ENCODE peak calls at places on chromosomes 16 and 17, in nine cellular contexts. W, Z, S, T, R, C, L, P and V are unnamed samples.

GRCh38 chr17:81583589-81584337 is 31.6 kb upstream of the FAAP100 start:
- DNase-seq in L (no peak), Z (no peak), W (no peak), R (no peak), C (no peak), S (no peak), T (no peak), P (no peak), V (no peak)

GRCh38 chr17:4715071-4715749 is 4.8 kb downstream of the ARRB2 start:
- DNase-seq in P (no peak), S (no peak), T (no peak), C (no peak), W (no peak), Z (no peak), R (no peak), L (no peak), V (peak; percentile 63)

GRCh38 chr16:21083729-21084268 is 66.8 kb downstream of the DNAH3 start:
- DNase-seq in L (peak; percentile 60), R (peak; percentile 56), C (no peak), Z (peak; percentile 36), S (peak; percentile 76), T (peak; percentile 54), P (no peak), W (peak; percentile 69), V (peak; percentile 22)

GRCh38 chr17:75645889-75646625 is 12.8 kb downstream of the SMIM5 start:
- DNase-seq in T (peak; percentile 83), L (no peak), P (peak; percentile 97), R (peak; percentile 84), Z (no peak), C (peak; percentile 89), W (no peak), S (peak; percentile 64), V (no peak)

GRCh38 chr17:59451706-59452105 is 113.7 kb upstream of the DHX40 start:
- DNase-seq in P (no peak), W (no peak), T (no peak), R (no peak), C (no peak), S (no peak), L (peak; percentile 19), Z (peak; percentile 89), V (no peak)

GRCh38 chr17:30005709-30006320 is 64.4 kb downstream of the EFCAB5 start:
- DNase-seq in C (no peak), R (no peak), Z (peak; percentile 11), T (no peak), L (peak; percentile 5), P (no peak), W (no peak), S (no peak), V (no peak)

GRCh38 chr16:75053791-75054555 is 55.1 kb downstream of the ZNRF1 start:
- DNase-seq in C (no peak), S (peak; percentile 76), W (peak; percentile 71), T (peak; percentile 93), P (no peak), L (no peak), Z (no peak), R (no peak), V (no peak)

GRCh38 chr17:51154176-51154575 is 817 bp downstream of the NME1 start:
- DNase-seq in L (peak; percentile 12), S (no peak), R (no peak), T (no peak), W (no peak), C (no peak), Z (peak; percentile 8), P (no peak), V (no peak)

GRCh38 chr16:17471745-17472075 is 950 bp upstream of the XYLT1 start:
- DNase-seq in T (no peak), W (no peak), Z (peak; percentile 6), C (no peak), S (no peak), P (no peak), R (no peak), L (peak; percentile 73), V (no peak)

GRCh38 chr17:40415390-40415789 is 2.3 kb downstream of the TOP2A start:
- DNase-seq in W (no peak), Z (peak; percentile 33), S (no peak), T (no peak), L (peak; percentile 74), R (no peak), C (no peak), P (no peak), V (no peak)

GRCh38 chr16:15822957-15823356 is 33.9 kb downstream of the MYH11 start:
- DNase-seq in C (no peak), Z (no peak), P (peak; percentile 91), R (no peak), L (no peak), T (no peak), S (peak; percentile 97), W (no peak), V (no peak)

GRCh38 chr16:51875834-51876725 is 670.9 kb downstream of the TOX3 start:
- DNase-seq in C (no peak), T (no peak), R (no peak), L (no peak), Z (no peak), W (no peak), P (no peak), S (no peak), V (no peak)

GRCh38 chr16:27273670-27274522 is 5.3 kb upstream of the NSMCE1 start:
- DNase-seq in T (no peak), C (no peak), W (no peak), S (no peak), Z (no peak), L (no peak), P (no peak), R (no peak), V (peak; percentile 14)

GRCh38 chr16:27270389-27270788 is 1.8 kb upstream of the NSMCE1 start:
- DNase-seq in T (no peak), S (no peak), Z (no peak), R (no peak), L (no peak), P (no peak), C (no peak), W (no peak), V (no peak)

GRCh38 chr16:27272076-27272475 is 3.5 kb upstream of the NSMCE1 start:
- DNase-seq in W (no peak), L (no peak), C (no peak), Z (no peak), P (no peak), R (no peak), T (no peak), S (no peak), V (no peak)

GRCh38 chr16:27275394-27275793 is 6.8 kb upstream of the NSMCE1 start:
- DNase-seq in T (no peak), R (no peak), C (no peak), W (no peak), S (no peak), L (no peak), P (no peak), Z (no peak), V (no peak)

DNA sequence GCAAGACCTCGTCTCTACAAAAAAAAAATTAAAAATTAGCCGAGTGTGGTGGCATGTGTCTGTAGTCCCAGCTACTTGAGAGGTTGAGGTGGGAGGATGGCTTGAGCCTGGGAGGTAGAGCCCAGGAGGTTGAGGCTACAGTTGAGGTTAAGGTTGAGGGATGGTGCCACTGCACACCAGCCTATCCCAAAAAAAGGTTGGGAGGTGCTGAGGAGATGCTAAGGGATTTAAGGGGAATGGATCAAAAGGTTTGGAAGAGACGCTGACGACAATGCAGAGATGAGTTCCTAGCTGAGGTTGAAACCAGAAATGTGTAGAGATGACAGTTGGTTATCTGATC is 4.7 kb upstream of the NSMCE1 start:
- DNase-seq in L (no peak), S (no peak), T (no peak), W (no peak), R (no peak), P (no peak), Z (no peak), C (no peak), V (no peak)
- H3K4me1 ChIP-seq in L (peaks cover 6% of the 10 kb centered on the region), S (peaks cover 6% of the 10 kb centered on the region), T (no peaks in the 10 kb centered on the region), W (peaks cover 11% of the 10 kb centered on the region), R (peaks cover 2% of the 10 kb centered on the region), P (peaks cover 5% of the 10 kb centered on the region), Z (no peaks in the 10 kb centered on the region), C (peaks cover under 1% of the 10 kb centered on the region), V (peaks cover 12% of the 10 kb centered on the region)

DNA sequence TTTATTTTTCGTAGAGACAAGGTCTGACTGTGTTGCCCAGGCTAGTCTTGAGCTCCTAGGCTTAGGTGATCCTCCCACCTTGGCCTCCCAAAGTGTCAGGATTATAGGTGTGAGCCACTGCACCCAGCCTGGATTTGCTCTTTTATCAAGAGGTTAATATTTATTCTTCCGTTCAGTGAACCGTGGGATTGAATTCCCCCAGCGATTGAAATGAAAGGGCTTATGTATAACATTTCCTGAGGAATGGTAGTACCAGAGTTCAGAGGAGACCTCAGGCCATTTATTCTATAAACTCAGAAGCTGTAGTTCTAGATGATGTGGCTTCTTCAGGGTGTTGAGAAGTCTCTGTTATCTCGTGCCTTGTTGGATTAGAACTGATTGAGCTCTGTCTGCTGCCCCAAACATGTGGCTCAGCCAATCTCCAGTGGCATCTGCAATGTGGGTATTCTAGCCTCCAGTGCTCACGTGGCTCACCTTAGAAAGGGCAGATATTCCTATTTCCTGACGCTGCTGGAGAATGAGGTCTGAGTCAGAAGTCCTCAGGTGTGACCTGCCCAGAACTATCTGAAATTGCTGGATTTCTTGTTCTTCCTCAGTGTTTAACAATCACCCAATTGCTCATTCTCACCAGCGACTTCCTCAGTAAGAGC is 22.5 kb downstream of the HMOX2 start:
- DNase-seq in C (no peak), W (no peak), P (no peak), T (no peak), S (no peak), L (no peak), Z (peak; percentile 68), R (no peak), V (no peak)
- H3K4me1 ChIP-seq in C (peaks cover 39% of the 10 kb centered on the region), W (peaks cover 48% of the 10 kb centered on the region), P (peaks cover 36% of the 10 kb centered on the region), T (peaks cover 5% of the 10 kb centered on the region), S (peaks cover 20% of the 10 kb centered on the region), L (peaks cover 34% of the 10 kb centered on the region), Z (peaks cover 76% of the 10 kb centered on the region), R (peaks cover 5% of the 10 kb centered on the region), V (peaks cover 84% of the 10 kb centered on the region)

DNA sequence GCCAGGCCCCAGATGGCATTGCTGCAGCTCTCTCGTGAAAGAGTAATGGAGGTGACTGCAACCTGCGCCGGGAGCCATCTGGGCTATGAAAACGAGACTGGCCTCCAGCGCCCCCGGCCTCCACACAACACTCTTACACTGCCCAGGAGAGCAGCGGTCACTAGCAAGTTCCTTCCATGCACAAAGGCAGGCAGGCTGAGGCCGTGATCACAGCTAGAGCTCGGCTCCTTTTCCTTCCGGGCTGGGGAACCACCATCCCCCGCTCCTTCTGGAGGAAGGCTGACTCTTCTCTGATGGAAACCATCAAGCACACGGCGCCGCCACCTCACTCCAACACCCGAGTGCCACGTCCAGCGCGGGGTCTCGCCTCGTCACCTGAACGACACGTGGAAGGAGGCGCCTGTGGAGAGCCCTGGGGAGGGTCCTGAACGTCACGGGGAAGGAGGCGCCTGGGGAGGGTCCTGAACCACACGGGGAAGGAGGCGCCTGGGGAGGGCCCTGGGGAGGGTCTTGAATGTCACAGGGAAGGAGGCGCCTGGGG is 61.9 kb downstream of the KLHDC4 start:
- DNase-seq in R (no peak), C (no peak), P (peak; percentile 57), L (no peak), Z (no peak), S (no peak), W (no peak), T (no peak), V (no peak)
- H3K4me1 ChIP-seq in R (no peaks in the 10 kb centered on the region), C (no peaks in the 10 kb centered on the region), P (no peaks in the 10 kb centered on the region), L (no peaks in the 10 kb centered on the region), Z (no peaks in the 10 kb centered on the region), S (no peaks in the 10 kb centered on the region), W (no peaks in the 10 kb centered on the region), T (no peaks in the 10 kb centered on the region), V (peaks cover 36% of the 10 kb centered on the region)

DNA sequence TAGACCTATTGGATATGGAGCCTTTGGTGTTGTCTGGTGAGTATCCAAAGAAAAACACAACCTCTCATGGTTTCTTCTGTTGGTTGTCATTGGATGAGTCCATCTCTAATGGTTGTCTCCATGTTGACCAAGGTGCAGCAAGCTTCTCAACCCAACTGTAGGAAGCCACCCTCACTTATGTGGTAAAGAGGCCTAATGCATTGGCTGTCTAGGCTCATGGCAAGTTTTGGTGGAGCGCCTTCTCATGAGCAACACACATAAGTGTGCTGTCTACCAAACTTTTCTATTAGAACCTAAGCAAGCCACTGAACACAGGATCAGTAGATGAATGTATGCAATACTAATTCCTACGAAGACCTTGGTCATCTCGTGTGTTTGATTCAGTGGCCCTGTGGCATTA is 819 bp downstream of the NLK start:
- DNase-seq in S (no peak), Z (no peak), P (no peak), T (no peak), C (no peak), R (no peak), L (no peak), W (no peak), V (no peak)
- H3K4me1 ChIP-seq in S (peaks cover 15% of the 10 kb centered on the region), Z (peaks cover 13% of the 10 kb centered on the region), P (peaks cover 44% of the 10 kb centered on the region), T (peaks cover 5% of the 10 kb centered on the region), C (peaks cover 56% of the 10 kb centered on the region), R (peaks cover 7% of the 10 kb centered on the region), L (peaks cover 2% of the 10 kb centered on the region), W (peaks cover 62% of the 10 kb centered on the region), V (peaks cover 57% of the 10 kb centered on the region)